ENCODE peak calls at places on chromosomes 6 and 20, in nine cellular contexts. M, V, E, Y, W, N, P, F and S are unnamed samples. For H3K36me3, the result is how much of the 10 kb centered on the place peaks cover.

GRCh38 chr6:161481786-161482516 is 208.1 kb upstream of the AGPAT4 start:
- DNase-seq in M (no peak), V (peak), E (no peak), Y (no peak), W (no peak), N (peak), P (no peak), F (no peak), S (no peak)

GRCh38 chr6:6315660-6316059 is 4.8 kb downstream of the F13A1 start:
- DNase-seq in M (peak), V (peak), E (no peak), Y (no peak), W (peak), N (peak), P (no peak), F (peak), S (no peak)

GRCh38 chr6:14068133-14068532 is 49.4 kb upstream of the CD83 start:
- DNase-seq in M (no peak), V (peak), E (no peak), Y (no peak), W (no peak), N (peak), P (no peak), F (no peak), S (no peak)

GRCh38 chr6:82033631-82034211 is 213.8 kb downstream of the IBTK start:
- DNase-seq in M (no peak), V (peak), E (peak), Y (no peak), W (no peak), N (peak), P (no peak), F (no peak), S (no peak)

GRCh38 chr20:44137210-44137781 is 49.7 kb downstream of the JPH2 start:
- DNase-seq in M (peak), V (peak), E (peak), Y (no peak), W (peak), N (no peak), P (no peak), F (no peak), S (no peak)

GRCh38 chr6:15523679-15524630 is 138.9 kb downstream of the DTNBP1 start:
- DNase-seq in M (no peak), V (no peak), E (no peak), Y (no peak), W (no peak), N (no peak), P (no peak), F (no peak), S (no peak)

GRCh38 chr6:106546322-106547052 is 82.8 kb downstream of the RTN4IP1 start:
- DNase-seq in M (peak), V (peak), E (no peak), Y (no peak), W (no peak), N (peak), P (no peak), F (no peak), S (no peak)

GRCh38 chr20:53032021-53033001 is 60.2 kb downstream of the TSHZ2 start:
- DNase-seq in M (peak), V (peak), E (peak), Y (no peak), W (no peak), N (no peak), P (no peak), F (no peak), S (no peak)

GRCh38 chr20:5191829-5192569 is 65.2 kb downstream of the CDS2 start:
- DNase-seq in M (no peak), V (peak), E (peak), Y (no peak), W (peak), N (peak), P (no peak), F (peak), S (no peak)

GRCh38 chr20:37309941-37310590 is 20.6 kb downstream of the MANBAL start:
- DNase-seq in M (no peak), V (no peak), E (no peak), Y (no peak), W (no peak), N (no peak), P (no peak), F (no peak), S (peak)

GRCh38 chr6:39422273-39422672 is 99.8 kb upstream of the KCNK16 start:
- DNase-seq in M (no peak), V (no peak), E (peak), Y (no peak), W (no peak), N (no peak), P (no peak), F (no peak), S (no peak)

GRCh38 chr20:41178904-41179432 is 41.6 kb downstream of the PLCG1 start:
- DNase-seq in M (no peak), V (no peak), E (peak), Y (peak), W (no peak), N (no peak), P (no peak), F (no peak), S (no peak)

GRCh38 chr6:153790881-153791473 is 248.1 kb upstream of the OPRM1 start:
- DNase-seq in M (no peak), V (peak), E (no peak), Y (no peak), W (peak), N (peak), P (no peak), F (no peak), S (no peak)

GRCh38 chr6:127522714-127523113 is 3.6 kb upstream of the MTCL3 start:
- DNase-seq in M (no peak), V (no peak), E (no peak), Y (no peak), W (no peak), N (no peak), P (no peak), F (no peak), S (no peak)

GRCh38 chr6:11618533-11618932 is 81.0 kb downstream of the TMEM170B start:
- DNase-seq in M (no peak), V (no peak), E (no peak), Y (no peak), W (no peak), N (peak), P (no peak), F (no peak), S (no peak)

GRCh38 chr20:61178431-61179080 is 73.5 kb upstream of the CDH4 start:
- DNase-seq in M (no peak), V (no peak), E (no peak), Y (no peak), W (no peak), N (no peak), P (no peak), F (no peak), S (no peak)

GRCh38 chr20:22921595-22922421 is 113.3 kb upstream of the SSTR4 start:
- DNase-seq in M (peak), V (peak), E (no peak), Y (no peak), W (no peak), N (peak), P (no peak), F (no peak), S (no peak)

GRCh38 chr6:5905431-5906339 is 101.0 kb downstream of the NRN1 start:
- DNase-seq in M (no peak), V (peak), E (peak), Y (peak), W (no peak), N (peak), P (no peak), F (no peak), S (peak)

GRCh38 chr20:25054995-25055629 is 2.8 kb downstream of the ACSS1 start:
- DNase-seq in M (no peak), V (peak), E (no peak), Y (no peak), W (no peak), N (no peak), P (no peak), F (no peak), S (no peak)

GRCh38 chr20:25055711-25056492 is 2.0 kb downstream of the ACSS1 start:
- DNase-seq in M (no peak), V (no peak), E (no peak), Y (no peak), W (no peak), N (no peak), P (no peak), F (no peak), S (no peak)

GRCh38 chr20:25052255-25053206 is 5.4 kb downstream of the ACSS1 start:
- DNase-seq in M (no peak), V (peak), E (no peak), Y (no peak), W (no peak), N (no peak), P (no peak), F (no peak), S (no peak)

GRCh38 chr20:25053207-25054132 is 4.5 kb downstream of the ACSS1 start:
- DNase-seq in M (no peak), V (peak), E (peak), Y (no peak), W (no peak), N (no peak), P (no peak), F (no peak), S (no peak)

GRCh38 chr20:25054133-25054820 is 3.7 kb downstream of the ACSS1 start:
- DNase-seq in M (no peak), V (no peak), E (no peak), Y (no peak), W (no peak), N (no peak), P (no peak), F (no peak), S (peak)
- H3K4me3 ChIP-seq in M (no peak), V (no peak), E (no peak), Y (no peak), W (no peak), N (no peak), P (no peak), F (no peak), S (no peak)

GRCh38 chr6:125888989-125889656 is 67.4 kb upstream of the HINT3 start:
- DNase-seq in M (no peak), V (peak), E (no peak), Y (no peak), W (peak), N (peak), P (no peak), F (peak), S (no peak)
- TF ChIP-seq CTCF in M (peak), V (peak), E (peak), Y (peak), W (peak), N (peak), P (peak), F (peak), S (peak)

GRCh38 chr6:166653639-166653941 is 26.5 kb upstream of the RPS6KA2 start:
- DNase-seq in M (no peak), V (no peak), E (no peak), Y (no peak), W (no peak), N (no peak), P (no peak), F (no peak), S (no peak)
- H3K36me3 ChIP-seq in M (under half), V (under half), E (under half), Y (under half), W (under half), N (under half), P (under half), F (under half), S (under half)

GRCh38 chr6:151284431-151285060 is 44.8 kb downstream of the AKAP12 start:
- DNase-seq in M (no peak), V (no peak), E (no peak), Y (no peak), W (no peak), N (no peak), P (no peak), F (no peak), S (no peak)
- H3K4me3 ChIP-seq in M (no peak), V (no peak), E (peak), Y (no peak), W (no peak), N (no peak), P (no peak), F (no peak), S (no peak)

DNA sequence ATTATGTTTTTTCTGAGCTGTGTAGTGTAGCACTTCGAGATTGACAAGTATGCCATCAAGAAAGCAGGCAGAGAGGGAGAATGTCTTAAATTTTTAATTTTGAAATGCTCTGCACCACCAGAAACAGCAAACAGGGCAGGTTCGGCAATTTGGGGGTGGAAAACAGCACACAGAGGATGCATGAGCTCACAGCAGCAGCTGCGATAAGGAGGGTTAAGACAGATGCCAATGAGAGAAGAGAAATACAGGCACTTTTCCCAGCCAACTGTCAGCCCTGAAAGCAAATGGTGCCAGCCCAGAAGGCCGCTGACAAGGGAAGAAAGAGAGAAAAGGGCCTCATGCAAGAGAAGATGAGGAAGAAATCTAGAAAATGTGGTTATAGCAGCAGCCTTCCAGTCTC is 15.1 kb upstream of the SNRPB2 start:
- DNase-seq in M (no peak), V (no peak), E (no peak), Y (no peak), W (no peak), N (no peak), P (no peak), F (no peak), S (no peak)
- TF ChIP-seq CTCF in M (no peak), V (no peak), E (no peak), Y (no peak), W (no peak), N (no peak), P (no peak), F (no peak), S (no peak)

DNA sequence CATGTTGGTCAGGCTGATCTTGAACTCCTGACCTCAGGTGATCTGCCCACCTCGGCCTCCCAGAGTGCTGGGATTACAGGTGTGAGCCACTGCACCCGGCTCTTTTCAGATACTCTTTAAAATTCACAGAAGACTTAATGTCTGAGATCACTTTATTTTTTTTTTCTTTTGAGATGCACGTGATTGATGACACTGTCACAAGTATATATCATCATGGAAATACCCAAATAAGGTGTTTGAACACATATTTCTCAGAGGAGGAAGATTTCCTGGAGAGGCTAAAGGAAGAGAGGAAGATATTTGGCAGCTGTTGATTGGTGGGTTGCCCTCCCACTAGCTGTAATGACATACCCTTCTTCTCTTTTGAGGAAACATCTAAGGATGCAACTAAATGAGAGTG is 225.9 kb upstream of the CITED2 start:
- DNase-seq in M (no peak), V (no peak), E (no peak), Y (no peak), W (no peak), N (no peak), P (no peak), F (no peak), S (no peak)
- H3K36me3 ChIP-seq in M (under half), V (under half), E (under half), Y (under half), W (under half), N (under half), P (under half), F (under half), S (under half)

GRCh38 chr6:138527376-138528092 is 28.2 kb upstream of the NHSL1 start:
- DNase-seq in M (no peak), V (peak), E (no peak), Y (no peak), W (peak), N (no peak), P (no peak), F (no peak), S (no peak)
- H3K4me3 ChIP-seq in M (no peak), V (no peak), E (no peak), Y (no peak), W (no peak), N (no peak), P (no peak), F (no peak), S (no peak)

DNA sequence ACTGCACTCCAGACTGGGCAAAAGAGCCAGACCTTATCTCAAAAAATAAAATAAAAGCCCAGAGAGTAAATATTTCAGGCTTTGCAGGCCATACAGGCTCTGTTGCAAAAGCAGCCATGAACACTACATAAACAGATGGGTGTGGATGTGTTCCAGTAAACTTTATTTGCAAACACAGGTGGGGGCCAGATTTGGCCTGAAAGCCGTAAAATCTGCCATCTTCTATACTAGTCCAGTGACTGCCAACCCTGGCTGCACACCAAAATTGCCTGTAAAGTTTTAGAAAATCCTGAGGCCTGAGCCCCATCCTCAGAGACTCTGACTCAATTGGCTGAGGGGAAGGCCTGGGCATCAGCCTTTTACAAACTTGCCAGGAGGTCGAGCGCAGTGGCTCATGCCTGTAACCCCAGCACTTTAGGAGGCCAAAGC is 103.6 kb downstream of the ZMYND8 start:
- DNase-seq in M (no peak), V (no peak), E (no peak), Y (no peak), W (no peak), N (no peak), P (no peak), F (no peak), S (no peak)
- TF ChIP-seq CTCF in M (no peak), V (no peak), E (no peak), Y (no peak), W (no peak), N (no peak), P (no peak), F (no peak), S (no peak)

GRCh38 chr20:32453467-32454163 is 95.5 kb downstream of the ASXL1 start:
- DNase-seq in M (no peak), V (no peak), E (no peak), Y (peak), W (no peak), N (no peak), P (peak), F (no peak), S (peak)

GRCh38 chr20:32454164-32455145 is 96.3 kb downstream of the ASXL1 start:
- DNase-seq in M (no peak), V (no peak), E (no peak), Y (no peak), W (no peak), N (no peak), P (peak), F (no peak), S (peak)

GRCh38 chr20:32451340-32451681 is 93.2 kb downstream of the ASXL1 start:
- DNase-seq in M (no peak), V (no peak), E (no peak), Y (no peak), W (no peak), N (no peak), P (no peak), F (no peak), S (no peak)

GRCh38 chr20:32451682-32452461 is 93.7 kb downstream of the ASXL1 start:
- DNase-seq in M (no peak), V (no peak), E (no peak), Y (peak), W (no peak), N (no peak), P (peak), F (no peak), S (no peak)

GRCh38 chr20:32452776-32453466 is 94.8 kb downstream of the ASXL1 start:
- DNase-seq in M (no peak), V (no peak), E (no peak), Y (no peak), W (no peak), N (no peak), P (peak), F (no peak), S (no peak)
- H3K36me3 ChIP-seq in M (under half), V (under half), E (under half), Y (half or more), W (under half), N (half or more), P (under half), F (half or more), S (half or more)

DNA sequence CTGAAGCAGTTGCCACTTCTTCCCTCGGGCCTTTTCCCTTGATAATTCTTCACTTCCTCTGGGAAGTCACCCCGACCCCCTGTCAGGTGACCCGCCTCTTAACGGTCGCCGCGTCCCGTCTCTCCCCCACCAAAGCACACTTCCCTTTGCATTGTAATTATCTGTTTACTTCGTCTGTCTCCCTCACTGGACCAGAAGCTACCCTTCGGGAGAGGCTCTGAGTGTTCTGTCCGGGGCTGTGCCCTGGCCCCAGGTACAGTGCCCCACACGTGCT is 771 bp upstream of the SNAI1 start:
- DNase-seq in M (no peak), V (no peak), E (no peak), Y (no peak), W (no peak), N (no peak), P (no peak), F (no peak), S (no peak)
- H3K4me3 ChIP-seq in M (no peak), V (no peak), E (peak), Y (peak), W (no peak), N (peak), P (peak), F (peak), S (peak)